ENCODE peak calls at places on chromosomes 13 and 19, in ten cellular contexts. B, N, M, G, P, R, L, O, J and S are unnamed samples.
A peak's percentile ranks its signal among the peaks of the same experiment; 100 is the strongest.

GRCh38 chr13:23743269-23743668 is 145.9 kb downstream of the MIPEP start:
- DNase-seq in O (no peak), R (no peak), P (no peak), G (no peak), M (no peak), J (no peak), L (no peak), N (no peak), B (no peak), S (no peak)

GRCh38 chr19:53037101-53038097 is 7.1 kb upstream of the ERVV-2 start:
- DNase-seq in J (peak; percentile 87), P (no peak), R (peak; percentile 85), G (no peak), N (no peak), B (peak; percentile 42), M (no peak), L (no peak), O (no peak), S (no peak)

GRCh38 chr13:95481051-95481775 is 71.3 kb upstream of the CLDN10 start:
- DNase-seq in R (no peak), P (no peak), G (no peak), B (peak; percentile 33), N (no peak), O (no peak), L (no peak), J (no peak), M (no peak), S (no peak)

GRCh38 chr13:80388506-80388905 is 47.6 kb upstream of the SPRY2 start:
- DNase-seq in M (no peak), J (no peak), N (no peak), B (no peak), O (no peak), L (no peak), R (no peak), G (no peak), P (no peak), S (no peak)

GRCh38 chr19:45879055-45879454 is 6.9 kb downstream of the IRF2BP1 start:
- DNase-seq in L (no peak), G (no peak), O (peak; percentile 47), R (peak; percentile 38), M (peak; percentile 55), B (no peak), P (no peak), N (no peak), J (no peak), S (no peak)

GRCh38 chr13:27283906-27284523 is 13.4 kb downstream of the RASL11A start:
- DNase-seq in P (no peak), M (no peak), G (no peak), N (no peak), O (no peak), B (peak; percentile 26), J (no peak), R (peak; percentile 28), L (no peak), S (no peak)

GRCh38 chr13:25292301-25292700 is 5.0 kb upstream of the MTMR6 start:
- DNase-seq in G (no peak), O (no peak), J (peak; percentile 57), B (no peak), L (no peak), R (peak; percentile 30), P (no peak), N (no peak), M (no peak), S (no peak)

GRCh38 chr19:35712910-35713845 is 4.6 kb upstream of the KMT2B start:
- DNase-seq in M (no peak), J (peak; percentile 32), N (no peak), L (no peak), B (no peak), R (no peak), P (peak; percentile 82), O (no peak), G (no peak), S (no peak)

GRCh38 chr19:3577741-3578344 is 5.1 kb downstream of the HMG20B start:
- DNase-seq in M (no peak), J (peak; percentile 88), B (no peak), G (no peak), P (no peak), N (no peak), O (no peak), L (no peak), R (peak; percentile 25), S (peak; percentile 71)

GRCh38 chr19:3575949-3576673 is 3.4 kb downstream of the HMG20B start:
- DNase-seq in R (peak; percentile 14), G (no peak), N (no peak), O (no peak), P (no peak), M (no peak), L (no peak), J (no peak), B (no peak), S (no peak)

GRCh38 chr19:3578390-3578789 is 5.6 kb downstream of the HMG20B start:
- DNase-seq in G (no peak), M (no peak), J (no peak), R (peak; percentile 5), B (no peak), O (no peak), N (no peak), P (no peak), L (no peak), S (no peak)

GRCh38 chr19:3576696-3577443 is 4.1 kb downstream of the HMG20B start:
- DNase-seq in P (no peak), L (peak; percentile 91), O (peak; percentile 48), J (peak; percentile 88), B (peak; percentile 52), R (peak; percentile 78), N (peak; percentile 58), G (no peak), M (no peak), S (peak; percentile 71)

GRCh38 chr19:3580156-3580955 is 4.9 kb upstream of the GIPC3 start:
- DNase-seq in B (peak; percentile 69), R (no peak), O (no peak), N (no peak), L (no peak), M (no peak), P (no peak), J (no peak), G (no peak), S (no peak)
- TF ChIP-seq POLR2AphosphoS5 in B (peak; percentile 44), R (peak; percentile 41), O (peak; percentile 58), N (no peak), L (no peak), M (no peak), P (no peak), J (no peak), G (no peak), S (no peak)

DNA sequence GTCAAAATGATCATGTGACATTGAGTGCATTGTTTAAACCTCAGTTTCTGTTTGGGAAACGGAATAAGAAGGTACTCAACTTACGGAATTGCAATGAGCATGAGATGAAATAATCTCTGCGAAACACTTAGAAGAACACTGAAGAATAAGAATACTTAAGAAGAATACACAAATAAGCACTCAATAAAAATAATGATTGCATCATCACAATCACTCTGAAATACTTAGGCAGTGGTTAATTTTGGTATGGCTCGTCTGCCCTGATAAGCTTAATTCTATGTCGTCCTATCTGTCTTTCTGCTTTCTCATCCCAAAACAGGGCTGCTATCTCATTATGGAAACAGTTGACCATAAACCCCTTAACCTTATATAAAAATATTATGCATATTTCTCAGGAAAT is 823.6 kb downstream of the DIAPH3 start:
- DNase-seq in J (no peak), B (no peak), O (no peak), R (no peak), L (no peak), G (no peak), N (no peak), M (no peak), P (no peak), S (no peak)
- H3K4me3 ChIP-seq in J (no peak overlapping the region), B (no peak overlapping the region), O (no peak overlapping the region), R (no peak overlapping the region), L (no peak overlapping the region), G (no peak overlapping the region), N (no peak overlapping the region), M (no peak overlapping the region), P (no peak overlapping the region), S (no peak overlapping the region)

GRCh38 chr19:58571575-58571947 is 1.6 kb downstream of the MZF1 start:
- DNase-seq in G (no peak), O (no peak), R (no peak), J (no peak), P (no peak), L (peak; percentile 54), M (no peak), B (no peak), N (no peak), S (peak; percentile 49)

GRCh38 chr19:58572818-58573657 is at the start of gene MZF1:
- DNase-seq in R (peak; percentile 94), G (peak; percentile 98), P (peak; percentile 99), O (peak; percentile 100), N (peak; percentile 99), J (peak; percentile 100), M (peak; percentile 100), L (peak; percentile 100), B (peak; percentile 100), S (peak; percentile 100)

GRCh38 chr19:58573658-58574164 is 576 bp upstream of the MZF1 start:
- DNase-seq in J (no peak), N (no peak), B (no peak), M (no peak), O (no peak), L (no peak), G (no peak), R (no peak), P (no peak), S (no peak)

GRCh38 chr19:58570770-58571574 is 2.2 kb downstream of the MZF1 start:
- DNase-seq in G (no peak), L (peak; percentile 62), M (no peak), J (no peak), R (no peak), P (no peak), N (no peak), O (no peak), B (no peak), S (peak; percentile 67)

DNA sequence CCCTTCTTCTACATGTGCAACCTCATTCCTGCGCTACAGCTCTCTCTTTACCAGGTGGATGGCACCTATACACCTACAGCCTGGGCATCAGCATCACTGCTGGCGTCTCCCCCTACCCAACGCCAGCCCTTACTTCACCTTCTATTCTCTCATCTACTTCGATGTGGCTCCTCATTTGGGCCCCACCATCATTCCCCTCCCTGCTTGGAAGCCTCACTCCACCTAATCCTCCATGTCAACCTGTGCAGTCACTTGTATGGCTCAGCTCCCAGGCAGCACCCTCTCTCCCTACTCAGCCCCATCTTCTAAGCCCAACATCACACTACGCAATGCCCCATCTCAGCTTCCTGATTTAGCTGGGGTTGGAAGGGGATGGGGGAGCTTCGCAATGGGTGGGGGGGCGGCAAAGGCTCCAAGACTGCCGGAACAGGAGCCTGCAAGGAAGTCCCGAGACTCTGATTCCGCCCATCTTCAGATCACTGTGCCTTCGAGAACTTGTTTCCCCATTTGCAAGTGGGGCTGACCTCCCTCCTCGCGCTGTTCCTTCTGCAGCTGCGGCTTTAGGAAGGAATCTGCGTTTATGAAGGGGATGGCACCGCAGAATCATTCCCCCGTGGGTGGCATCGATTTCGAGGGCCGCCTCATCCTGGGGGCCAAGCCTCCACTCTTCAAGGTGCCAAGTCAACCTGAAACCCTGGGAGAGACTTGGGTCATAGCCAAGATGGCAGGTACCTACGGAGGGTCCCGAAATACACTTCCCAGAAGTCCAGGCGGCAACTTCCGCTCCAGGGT is 913 bp downstream of the MZF1 start:
- DNase-seq in G (no peak), J (no peak), M (no peak), N (no peak), L (peak; percentile 62), R (no peak), P (no peak), B (no peak), O (no peak), S (peak; percentile 49)
- TF ChIP-seq POLR2AphosphoS5 in G (no peak), J (no peak), M (peak; percentile 27), N (no peak), L (no peak), R (peak; percentile 58), P (no peak), B (no peak), O (peak; percentile 67), S (no peak)

GRCh38 chr19:2461751-2462634 is 5.2 kb upstream of the LMNB2 start:
- DNase-seq in J (peak; percentile 80), M (no peak), G (no peak), O (peak; percentile 34), L (no peak), R (peak; percentile 92), B (peak; percentile 71), N (no peak), P (no peak), S (no peak)

GRCh38 chr19:2458054-2458453 is 1.3 kb upstream of the LMNB2 start:
- DNase-seq in B (no peak), M (no peak), G (no peak), L (no peak), N (no peak), R (no peak), J (no peak), P (no peak), O (no peak), S (no peak)

GRCh38 chr19:2460245-2460644 is 3.5 kb upstream of the LMNB2 start:
- DNase-seq in B (no peak), L (no peak), N (no peak), J (no peak), O (no peak), M (no peak), P (no peak), R (no peak), G (no peak), S (no peak)

GRCh38 chr19:2464389-2464788 is 7.6 kb upstream of the LMNB2 start:
- DNase-seq in R (no peak), P (no peak), B (no peak), J (no peak), O (no peak), G (no peak), M (no peak), N (no peak), L (no peak), S (no peak)

DNA sequence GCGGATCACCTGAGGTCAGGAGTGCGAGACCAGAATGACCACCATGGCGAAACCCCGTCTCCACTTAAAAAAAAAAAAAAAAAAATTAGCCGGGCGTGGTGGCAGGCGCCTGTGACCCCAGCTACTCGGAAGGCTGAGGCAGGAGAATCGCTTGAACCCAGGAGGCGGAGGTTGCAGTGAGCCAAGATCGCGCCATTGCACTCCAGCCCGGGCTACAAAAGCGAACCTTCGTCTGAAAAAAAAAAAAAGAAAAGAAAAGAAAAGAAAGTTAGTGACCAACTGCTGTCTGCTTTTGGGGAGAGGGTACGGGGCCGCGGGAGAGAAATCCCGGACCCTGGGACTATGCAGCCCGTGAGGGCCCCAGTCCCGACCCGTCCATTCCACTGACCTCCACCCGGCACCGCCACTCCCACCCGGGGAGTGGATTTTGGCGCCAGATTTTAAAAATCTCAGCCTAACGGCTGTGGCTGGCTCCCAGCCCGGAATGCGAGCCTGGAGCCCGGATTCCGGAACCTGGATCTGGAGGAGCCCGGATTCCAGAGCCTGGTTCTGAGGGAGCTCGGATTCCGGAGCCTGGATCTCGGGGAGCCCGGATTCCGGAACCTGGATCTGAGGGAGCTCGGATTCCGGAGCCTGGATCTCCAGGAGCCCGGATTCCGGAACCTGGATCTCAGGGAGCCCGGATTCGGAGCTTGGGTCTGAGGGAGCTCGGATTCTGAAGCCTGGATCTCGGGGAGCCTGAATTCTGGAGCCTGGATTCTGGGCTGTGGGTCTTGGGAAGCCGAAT is 6.1 kb upstream of the LMNB2 start:
- DNase-seq in P (no peak), G (no peak), J (peak; percentile 100), B (peak; percentile 88), L (peak; percentile 95), M (peak; percentile 89), O (peak; percentile 83), N (peak; percentile 91), R (peak; percentile 84), S (peak; percentile 90)
- H3K4me3 ChIP-seq in P (peak overlapping the region; percentile 88), G (peak overlapping the region; percentile 67), J (peak overlapping the region; percentile 77), B (peak overlapping the region; percentile 68), L (peak overlapping the region; percentile 49), M (peak overlapping the region; percentile 63), O (peak overlapping the region; percentile 64), N (peak overlapping the region; percentile 59), R (peak overlapping the region; percentile 54), S (peak overlapping the region; percentile 56)